ENCODE peak calls at places on chromosomes 3 and 15, in five cellular contexts. H is left ventricle myocardium inferior, V is stomach, N is IMR-90, R is cardiac muscle cell. P is an unnamed sample.

GRCh38 chr3:56869157-56869889 is 67.6 kb upstream of the ARHGEF3 start:
- DNase-seq in H (no peak), V (no peak), N (peak; percentile 53), R (no peak), P (peak; percentile 67)

GRCh38 chr3:19866751-19867347 is 67.2 kb downstream of the EFHB start:
- DNase-seq in H (no peak), V (peak; percentile 37), N (peak; percentile 58), R (peak; percentile 78), P (peak; percentile 36)

GRCh38 chr3:129824926-129825541 is 68.5 kb downstream of the TMCC1 start:
- DNase-seq in H (no peak), V (no peak), N (peak; percentile 58), R (peak; percentile 67), P (peak; percentile 14)

GRCh38 chr15:85870216-85871014 is 75.7 kb upstream of the KLHL25 start:
- DNase-seq in H (no peak), V (no peak), N (no peak), R (no peak), P (no peak)

GRCh38 chr3:128619146-128619890 is 31.3 kb downstream of the RPN1 start:
- DNase-seq in H (no peak), V (no peak), N (peak; percentile 96), R (peak; percentile 77), P (peak; percentile 62)

GRCh38 chr3:64664397-64664796 is 23.4 kb downstream of the ADAMTS9 start:
- DNase-seq in H (no peak), V (no peak), N (no peak), R (no peak), P (no peak)

GRCh38 chr3:186534113-186534669 is 10.0 kb downstream of the CRYGS start:
- DNase-seq in H (no peak), V (no peak), N (no peak), R (no peak), P (no peak)

GRCh38 chr15:91104111-91104510 is 4.1 kb downstream of the SV2B start:
- DNase-seq in H (peak; percentile 59), V (no peak), N (no peak), R (no peak), P (no peak)

GRCh38 chr3:148280623-148281242 is 417.0 kb upstream of the AGTR1 start:
- DNase-seq in H (no peak), V (no peak), N (no peak), R (no peak), P (no peak)

GRCh38 chr3:114336122-114336697 is 42.4 kb downstream of the TIGIT start:
- DNase-seq in H (no peak), V (no peak), N (peak; percentile 18), R (peak; percentile 15), P (peak; percentile 13)

GRCh38 chr3:47017504-47018268 is 38.2 kb downstream of the NBEAL2 start:
- DNase-seq in H (no peak), V (no peak), N (peak; percentile 26), R (peak; percentile 19), P (peak; percentile 38)

GRCh38 chr3:173396191-173397041 is 1.1 kb upstream of the NLGN1 start:
- DNase-seq in H (no peak), V (no peak), N (no peak), R (no peak), P (peak; percentile 10)

GRCh38 chr15:73826711-73827243 is 46.6 kb upstream of the TBC1D21 start:
- DNase-seq in H (no peak), V (no peak), N (no peak), R (no peak), P (no peak)

GRCh38 chr3:131033480-131034080 is 6.9 kb downstream of the NEK11 start:
- DNase-seq in H (no peak), V (no peak), N (peak; percentile 55), R (peak; percentile 69), P (no peak)

DNA sequence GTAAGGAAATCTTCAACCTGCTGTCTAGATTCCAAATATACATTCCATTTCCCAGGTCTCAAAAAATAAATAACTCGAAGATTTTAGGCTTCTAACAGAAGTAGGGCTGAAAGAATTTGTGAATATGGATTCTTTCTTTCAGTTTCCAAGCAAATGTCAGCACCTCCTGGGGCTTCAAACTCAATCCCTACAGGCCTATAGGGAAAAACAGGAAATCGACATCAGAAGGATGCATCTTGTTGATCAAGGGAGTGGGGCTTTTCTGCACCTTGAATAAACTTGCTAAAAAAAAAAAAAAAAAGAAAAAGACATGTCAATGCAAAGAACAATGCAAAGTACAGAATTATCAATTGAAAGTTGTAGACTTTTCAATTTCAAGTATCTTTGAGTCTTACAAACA is 15.9 kb downstream of the TNIK start:
- DNase-seq in H (no peak), V (no peak), N (no peak), R (no peak), P (no peak)
- TF ChIP-seq CTCF in H (no peak), V (no peak), N (no peak), R (no peak), P (no peak)

GRCh38 chr15:48447058-48447457 is 115.8 kb downstream of the DUT start:
- DNase-seq in H (no peak), V (no peak), N (no peak), R (no peak), P (no peak)
- H3K36me3 ChIP-seq in H (peaks cover 66% of the 10 kb centered on the region), V (peaks cover 79% of the 10 kb centered on the region), N (peaks cover 37% of the 10 kb centered on the region), R (no peaks in the 10 kb centered on the region), P (peaks cover 70% of the 10 kb centered on the region)

GRCh38 chr3:37140899-37141541 is 33.4 kb downstream of the LRRFIP2 start:
- DNase-seq in H (no peak), V (no peak), N (no peak), R (no peak), P (no peak)

GRCh38 chr3:37138816-37139215 is 35.6 kb downstream of the LRRFIP2 start:
- DNase-seq in H (no peak), V (no peak), N (peak; percentile 11), R (no peak), P (no peak)

GRCh38 chr3:37143821-37144220 is 30.6 kb downstream of the LRRFIP2 start:
- DNase-seq in H (no peak), V (no peak), N (no peak), R (no peak), P (no peak)

GRCh38 chr3:37139567-37140052 is 34.8 kb downstream of the LRRFIP2 start:
- DNase-seq in H (no peak), V (no peak), N (no peak), R (no peak), P (no peak)

DNA sequence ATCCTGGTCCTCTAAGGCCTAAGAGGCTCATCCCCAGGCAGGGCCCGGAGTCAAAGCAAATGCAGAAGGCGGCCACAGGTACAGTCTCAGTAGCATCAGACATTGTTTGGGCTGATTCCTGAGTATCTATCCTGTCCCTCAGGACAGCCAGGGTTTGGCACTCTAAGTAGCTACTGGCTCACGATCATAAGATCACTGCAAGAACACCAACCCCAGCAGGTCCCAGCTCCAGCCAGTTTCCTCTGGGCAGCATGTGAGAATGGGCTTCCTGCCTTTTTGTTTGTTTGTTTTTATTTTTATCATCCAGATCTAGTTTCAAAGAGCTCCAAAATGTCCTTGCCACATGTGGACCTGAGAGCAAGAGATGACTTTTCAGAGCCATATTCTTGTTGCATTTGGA is 32.7 kb downstream of the LRRFIP2 start:
- DNase-seq in H (no peak), V (no peak), N (no peak), R (no peak), P (no peak)
- TF ChIP-seq CTCF in H (no peak), V (no peak), N (no peak), R (no peak), P (no peak)

GRCh38 chr3:44832032-44832431 is 29.7 kb upstream of the TMEM42 start:
- DNase-seq in H (no peak), V (no peak), N (no peak), R (no peak), P (no peak)
- H3K36me3 ChIP-seq in H (no peaks in the 10 kb centered on the region), V (no peaks in the 10 kb centered on the region), N (peaks cover 6% of the 10 kb centered on the region), R (no peaks in the 10 kb centered on the region), P (peaks cover 7% of the 10 kb centered on the region)

DNA sequence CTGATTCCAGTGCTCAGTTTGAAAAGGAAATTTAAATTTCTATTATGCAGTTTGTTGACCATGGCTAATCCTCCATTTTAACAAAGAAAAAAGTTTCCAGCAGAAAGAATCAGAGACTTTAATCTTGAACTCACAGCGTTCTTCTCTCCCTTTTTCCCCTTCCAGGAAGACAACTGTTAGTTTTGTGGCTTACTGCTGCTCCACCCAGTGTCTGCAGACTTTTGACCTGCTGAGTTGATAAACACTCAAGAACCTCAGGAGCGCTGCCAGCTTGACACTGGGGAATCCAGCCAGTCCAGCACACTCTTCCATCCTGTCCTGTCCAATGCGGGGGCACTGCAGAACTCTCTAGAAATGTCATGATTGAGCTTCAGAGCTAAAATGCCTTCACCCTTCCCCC is 134.6 kb downstream of the LRRC28 start:
- DNase-seq in H (peak; percentile 76), V (peak; percentile 65), N (peak; percentile 52), R (peak; percentile 63), P (peak; percentile 49)
- TF ChIP-seq CTCF in H (peak; percentile 19), V (no peak), N (no peak), R (no peak), P (no peak)

GRCh38 chr3:171195686-171196085 is 169.2 kb upstream of the SLC2A2 start:
- DNase-seq in H (no peak), V (no peak), N (no peak), R (peak; percentile 50), P (no peak)

GRCh38 chr3:171194965-171195364 is 168.4 kb upstream of the SLC2A2 start:
- DNase-seq in H (no peak), V (no peak), N (no peak), R (no peak), P (no peak)

GRCh38 chr3:171192176-171192854 is 165.8 kb upstream of the SLC2A2 start:
- DNase-seq in H (no peak), V (no peak), N (peak; percentile 94), R (peak; percentile 80), P (peak; percentile 99)

GRCh38 chr3:171190668-171191067 is 164.1 kb upstream of the SLC2A2 start:
- DNase-seq in H (no peak), V (no peak), N (peak; percentile 49), R (no peak), P (peak; percentile 67)

GRCh38 chr3:171193693-171194092 is 167.2 kb upstream of the SLC2A2 start:
- DNase-seq in H (no peak), V (no peak), N (peak; percentile 22), R (no peak), P (peak; percentile 48)
- H3K36me3 ChIP-seq in H (no peaks in the 10 kb centered on the region), V (no peaks in the 10 kb centered on the region), N (no peaks in the 10 kb centered on the region), R (peaks cover 3% of the 10 kb centered on the region), P (no peaks in the 10 kb centered on the region)

DNA sequence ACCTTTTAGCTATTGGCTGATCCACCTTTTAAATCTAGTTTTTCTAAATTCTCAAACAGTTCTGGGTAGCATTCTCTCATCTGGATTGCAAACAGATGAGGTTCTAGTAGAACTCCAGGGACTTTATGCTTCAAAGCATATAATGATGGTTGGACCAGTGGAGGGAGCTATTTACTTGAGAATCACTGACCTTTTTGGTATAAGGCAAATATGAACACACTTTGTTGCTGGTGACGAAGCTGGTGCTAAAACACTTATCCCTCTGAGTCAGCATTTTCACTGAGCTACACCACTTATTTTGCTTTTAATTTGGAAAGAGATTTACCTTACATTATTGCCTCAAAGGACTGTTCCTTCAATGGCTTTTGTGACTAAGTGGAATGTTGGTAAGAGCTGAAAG is 58.6 kb upstream of the SLITRK3 start:
- DNase-seq in H (no peak), V (no peak), N (no peak), R (peak; percentile 54), P (peak; percentile 10)
- TF ChIP-seq CTCF in H (no peak), V (no peak), N (no peak), R (peak; percentile 15), P (peak; percentile 10)

DNA sequence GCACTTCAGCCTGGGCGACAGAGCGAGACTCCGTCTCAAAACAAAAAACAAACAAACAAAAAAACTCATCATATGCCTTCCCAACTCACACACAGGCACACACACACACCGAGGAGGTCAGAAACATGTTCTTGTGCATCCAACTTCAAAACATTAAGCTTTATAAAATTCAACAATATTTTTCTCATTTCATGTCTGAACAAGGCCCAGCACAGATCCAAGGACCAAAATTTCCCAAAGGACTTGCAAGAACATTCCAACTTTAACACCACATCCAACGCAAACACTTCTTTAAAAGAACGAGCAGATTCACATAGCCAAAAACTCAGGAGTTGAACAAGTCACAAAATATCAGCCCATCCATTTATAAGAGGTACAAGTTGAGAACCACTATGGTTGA is 148.4 kb downstream of the MAGI1 start:
- DNase-seq in H (no peak), V (no peak), N (no peak), R (no peak), P (no peak)
- H3K36me3 ChIP-seq in H (no peaks in the 10 kb centered on the region), V (no peaks in the 10 kb centered on the region), N (no peaks in the 10 kb centered on the region), R (no peaks in the 10 kb centered on the region), P (no peaks in the 10 kb centered on the region)

P was measured in astrocyte.